ENCODE peak calls at places on chromosomes 4 and X, in seven cellular contexts. J is CD8-positive, alpha-beta T cell; O is brain microvascular endothelial cell; Q is fibroblast of lung; C is heart right ventricle; B is colonic mucosa; E is left ventricle myocardium inferior. W is an unnamed sample. For H3K27me3 and H3K36me3, the result is how much of the 10 kb centered on the place peaks cover.

GRCh38 chr4:31069151-31069550 is 349.0 kb downstream of the PCDH7 start:
- DNase-seq in J (no peak), O (no peak), Q (no peak), C (no peak), B (no peak), E (no peak), W (no peak)

GRCh38 chr4:101175896-101176676 is 171.2 kb downstream of the PPP3CA start:
- DNase-seq in J (no peak), O (no peak), Q (no peak), C (no peak), B (peak), E (no peak), W (no peak)

GRCh38 chr4:11602606-11603355 is 174.1 kb upstream of the HS3ST1 start:
- DNase-seq in J (no peak), O (no peak), Q (no peak), C (no peak), B (no peak), E (no peak), W (no peak)

GRCh38 chrX:63961964-63962363 is 176.9 kb upstream of the ARHGEF9 start:
- DNase-seq in J (no peak), O (no peak), Q (no peak), C (no peak), B (no peak), E (no peak), W (no peak)

GRCh38 chrX:9072281-9072680 is 38.4 kb upstream of the FAM9B start:
- DNase-seq in J (no peak), O (no peak), Q (no peak), C (no peak), B (no peak), E (no peak), W (no peak)

GRCh38 chrX:48813605-48814004 is 11.7 kb downstream of the HDAC6 start:
- DNase-seq in J (no peak), O (no peak), Q (no peak), C (no peak), B (no peak), E (no peak), W (no peak)

GRCh38 chrX:51568586-51568985 is 50.1 kb downstream of the CENPVL3 start:
- DNase-seq in J (no peak), O (peak), Q (peak), C (no peak), B (no peak), E (no peak), W (no peak)

GRCh38 chr4:147407261-147408045 is 73.4 kb upstream of the EDNRA start:
- DNase-seq in J (no peak), O (no peak), Q (no peak), C (peak), B (no peak), E (peak), W (no peak)

GRCh38 chrX:142854970-142855369 is 170.8 kb upstream of the SPANXN4 start:
- DNase-seq in J (no peak), O (no peak), Q (no peak), C (no peak), B (no peak), E (no peak), W (no peak)

GRCh38 chr4:174631901-174632758 is 109.8 kb upstream of the HPGD start:
- DNase-seq in J (no peak), O (peak), Q (peak), C (no peak), B (no peak), E (no peak), W (peak)

GRCh38 chr4:158814207-158814606 is 45.4 kb downstream of the FNIP2 start:
- DNase-seq in J (no peak), O (no peak), Q (no peak), C (no peak), B (no peak), E (no peak), W (no peak)

GRCh38 chrX:151828434-151829080 is 84.1 kb upstream of the MAGEA4 start:
- DNase-seq in J (no peak), O (no peak), Q (no peak), C (no peak), B (no peak), E (no peak), W (no peak)

GRCh38 chr4:105147226-105148151 is 813 bp downstream of the TET2 start:
- DNase-seq in J (no peak), O (no peak), Q (peak), C (no peak), B (peak), E (no peak), W (peak)

GRCh38 chr4:7817877-7818675 is 121.6 kb downstream of the AFAP1 start:
- DNase-seq in J (no peak), O (peak), Q (peak), C (peak), B (no peak), E (no peak), W (no peak)

GRCh38 chrX:33188286-33188685 is 23.1 kb downstream of the DMD start:
- DNase-seq in J (no peak), O (no peak), Q (no peak), C (no peak), B (no peak), E (no peak), W (no peak)

GRCh38 chrX:30570505-30570904 is 7.1 kb downstream of the TASL start:
- DNase-seq in J (no peak), O (peak), Q (peak), C (no peak), B (no peak), E (no peak), W (no peak)

GRCh38 chr4:9762823-9763475 is 18.5 kb upstream of the DRD5 start:
- DNase-seq in J (no peak), O (peak), Q (peak), C (no peak), B (peak), E (no peak), W (peak)

GRCh38 chrX:7074135-7074907 is 73.2 kb upstream of the STS start:
- DNase-seq in J (no peak), O (no peak), Q (peak), C (no peak), B (no peak), E (no peak), W (no peak)

GRCh38 chr4:141016117-141016798 is 117.0 kb downstream of the RNF150 start:
- DNase-seq in J (no peak), O (no peak), Q (no peak), C (no peak), B (no peak), E (no peak), W (no peak)

GRCh38 chr4:53141308-53141707 is 224.6 kb downstream of the SCFD2 start:
- DNase-seq in J (no peak), O (no peak), Q (no peak), C (no peak), B (no peak), E (no peak), W (no peak)

GRCh38 chr4:8442596-8443358 is 2.2 kb downstream of the TRMT44 start:
- DNase-seq in J (no peak), O (no peak), Q (no peak), C (no peak), B (no peak), E (no peak), W (no peak)

GRCh38 chrX:150416469-150416868 is 53.4 kb downstream of the MAMLD1 start:
- DNase-seq in J (no peak), O (no peak), Q (no peak), C (no peak), B (no peak), E (no peak), W (no peak)

GRCh38 chr4:3878678-3879077 is 112.5 kb downstream of the ADRA2C start:
- DNase-seq in J (no peak), O (no peak), Q (no peak), C (no peak), B (no peak), E (no peak), W (no peak)
- H3K27me3 ChIP-seq in J (under half), O (under half), Q (under half), C (half or more), B (under half), E (half or more), W (under half)

GRCh38 chr4:182927505-182927904 is 10.3 kb upstream of the DCTD start:
- DNase-seq in J (no peak), O (no peak), Q (no peak), C (no peak), B (no peak), E (no peak), W (no peak)

GRCh38 chr4:182925298-182925738 is 8.1 kb upstream of the DCTD start:
- DNase-seq in J (peak), O (peak), Q (peak), C (peak), B (peak), E (peak), W (peak)

GRCh38 chr4:182924497-182924896 is 7.3 kb upstream of the DCTD start:
- DNase-seq in J (no peak), O (peak), Q (peak), C (no peak), B (no peak), E (no peak), W (no peak)

GRCh38 chr4:182929296-182929695 is 12.1 kb upstream of the DCTD start:
- DNase-seq in J (no peak), O (peak), Q (peak), C (no peak), B (no peak), E (no peak), W (peak)

GRCh38 chr4:182928061-182928460 is 10.9 kb upstream of the DCTD start:
- DNase-seq in J (no peak), O (no peak), Q (no peak), C (no peak), B (no peak), E (no peak), W (no peak)
- TF ChIP-seq CTCF in J (no peak), O (peak), Q (peak), C (no peak), B (no peak), E (peak), W (no peak)

DNA sequence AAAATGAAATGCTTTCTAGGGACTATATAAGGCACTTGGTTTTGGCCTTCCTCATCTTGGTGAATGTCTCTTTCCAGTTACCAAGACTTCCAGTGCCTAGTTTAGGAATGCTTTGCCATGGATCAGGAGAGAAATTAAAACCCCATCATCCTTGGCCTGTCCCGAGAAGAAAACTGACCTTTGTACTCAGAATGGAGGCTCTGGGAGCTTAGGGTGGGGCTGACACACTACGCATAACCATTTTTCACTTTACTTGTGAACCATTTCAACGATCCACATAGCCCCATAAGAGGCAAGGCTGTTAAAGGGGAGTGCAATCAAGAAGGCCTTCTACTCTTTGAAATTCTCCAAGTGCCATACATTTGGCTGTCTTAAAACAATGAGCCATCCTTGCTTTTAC is 26.7 kb upstream of the ZCCHC13 start:
- DNase-seq in J (no peak), O (no peak), Q (no peak), C (no peak), B (no peak), E (no peak), W (no peak)
- H3K36me3 ChIP-seq in J (under half), O (under half), Q (under half), C (half or more), B (under half), E (half or more), W (under half)

GRCh38 chr4:155761047-155761446 is 2.2 kb downstream of the GUCY1B1 start:
- DNase-seq in J (no peak), O (no peak), Q (no peak), C (no peak), B (no peak), E (no peak), W (no peak)
- H3K27me3 ChIP-seq in J (under half), O (under half), Q (under half), C (under half), B (under half), E (under half), W (under half)

DNA sequence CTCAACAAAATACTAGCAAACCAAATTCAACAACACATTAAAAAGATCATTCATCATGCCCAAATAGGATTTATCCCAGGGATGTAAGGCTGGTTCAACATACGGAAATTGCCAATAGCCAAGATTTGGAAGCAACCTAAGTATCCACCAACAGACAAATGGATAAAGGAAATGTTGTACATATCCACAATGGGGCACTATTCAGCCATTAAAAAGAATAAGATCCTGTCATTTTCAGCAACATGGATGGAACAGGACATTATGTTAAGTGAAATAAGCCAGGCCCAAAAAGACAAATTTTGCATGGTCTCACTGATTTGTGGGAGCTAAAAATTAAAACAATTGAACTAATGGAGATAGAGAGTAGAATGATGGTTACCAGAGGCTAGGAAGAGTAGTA is 82.0 kb upstream of the FAM241A start:
- DNase-seq in J (no peak), O (no peak), Q (no peak), C (no peak), B (no peak), E (no peak), W (no peak)
- TF ChIP-seq CTCF in J (no peak), O (no peak), Q (no peak), C (no peak), B (no peak), E (no peak), W (no peak)